ENCODE peak calls at places on chromosome 14, in five cellular contexts. One of them, this sample, is unnamed.

GRCh38 chr14:31326111-31326510 is 94.2 kb downstream of the HEATR5A start:
- ATAC-seq in psoas muscle: no peak
- ATAC-seq in DND-41: no peak
- ATAC-seq in HCT116: no peak
- ATAC-seq in heart left ventricle: no peak
- ATAC-seq in this sample: no peak

GRCh38 chr14:66645716-66646115 is 137.8 kb downstream of the GPHN start:
- ATAC-seq in psoas muscle: no peak
- ATAC-seq in HCT116: no peak
- ATAC-seq in DND-41: no peak
- ATAC-seq in heart left ventricle: no peak
- ATAC-seq in this sample: no peak

GRCh38 chr14:25006961-25007795 is 42.8 kb downstream of the STXBP6 start:
- ATAC-seq in psoas muscle: no peak
- ATAC-seq in HCT116: no peak
- ATAC-seq in DND-41: no peak
- ATAC-seq in heart left ventricle: peak; percentile 88
- ATAC-seq in this sample: peak; percentile 34

GRCh38 chr14:50489851-50490250 is 42.5 kb downstream of the MAP4K5 start:
- ATAC-seq in HCT116: no peak
- ATAC-seq in psoas muscle: no peak
- ATAC-seq in heart left ventricle: no peak
- ATAC-seq in DND-41: peak; percentile 74
- ATAC-seq in this sample: no peak

GRCh38 chr14:68695326-68695768 is 97.5 kb downstream of the ZFP36L1 start:
- ATAC-seq in heart left ventricle: peak; percentile 91
- ATAC-seq in DND-41: no peak
- ATAC-seq in psoas muscle: peak; percentile 82
- ATAC-seq in HCT116: peak; percentile 83
- ATAC-seq in this sample: peak; percentile 86

GRCh38 chr14:91998667-91999570 is 40.9 kb downstream of the TRIP11 start:
- ATAC-seq in HCT116: no peak
- ATAC-seq in DND-41: peak; percentile 44
- ATAC-seq in psoas muscle: no peak
- ATAC-seq in heart left ventricle: no peak
- ATAC-seq in this sample: no peak

GRCh38 chr14:54606631-54607133 is 39.8 kb downstream of the SAMD4A start:
- ATAC-seq in heart left ventricle: peak; percentile 77
- ATAC-seq in DND-41: no peak
- ATAC-seq in psoas muscle: peak; percentile 94
- ATAC-seq in HCT116: no peak
- ATAC-seq in this sample: peak; percentile 64

GRCh38 chr14:96030136-96030760 is 8.9 kb upstream of the C14orf132 start:
- ATAC-seq in heart left ventricle: no peak
- ATAC-seq in DND-41: no peak
- ATAC-seq in HCT116: no peak
- ATAC-seq in psoas muscle: no peak
- ATAC-seq in this sample: peak; percentile 73

GRCh38 chr14:91649930-91650329 is 82.0 kb downstream of the CATSPERB start:
- ATAC-seq in heart left ventricle: no peak
- ATAC-seq in HCT116: peak; percentile 70
- ATAC-seq in psoas muscle: no peak
- ATAC-seq in DND-41: peak; percentile 74
- ATAC-seq in this sample: no peak

GRCh38 chr14:55572578-55572977 is 7.4 kb upstream of the KTN1 start:
- ATAC-seq in DND-41: no peak
- ATAC-seq in heart left ventricle: peak; percentile 59
- ATAC-seq in HCT116: no peak
- ATAC-seq in psoas muscle: no peak
- ATAC-seq in this sample: no peak

GRCh38 chr14:61428261-61428660 is 106.9 kb downstream of the PRKCH start:
- ATAC-seq in HCT116: no peak
- ATAC-seq in DND-41: no peak
- ATAC-seq in psoas muscle: no peak
- ATAC-seq in heart left ventricle: no peak
- ATAC-seq in this sample: no peak

GRCh38 chr14:37171678-37172023 is 755 bp downstream of the SLC25A21 start:
- ATAC-seq in psoas muscle: peak; percentile 3
- ATAC-seq in heart left ventricle: peak; percentile 17
- ATAC-seq in DND-41: no peak
- ATAC-seq in HCT116: peak; percentile 34
- ATAC-seq in this sample: peak; percentile 10

DNA sequence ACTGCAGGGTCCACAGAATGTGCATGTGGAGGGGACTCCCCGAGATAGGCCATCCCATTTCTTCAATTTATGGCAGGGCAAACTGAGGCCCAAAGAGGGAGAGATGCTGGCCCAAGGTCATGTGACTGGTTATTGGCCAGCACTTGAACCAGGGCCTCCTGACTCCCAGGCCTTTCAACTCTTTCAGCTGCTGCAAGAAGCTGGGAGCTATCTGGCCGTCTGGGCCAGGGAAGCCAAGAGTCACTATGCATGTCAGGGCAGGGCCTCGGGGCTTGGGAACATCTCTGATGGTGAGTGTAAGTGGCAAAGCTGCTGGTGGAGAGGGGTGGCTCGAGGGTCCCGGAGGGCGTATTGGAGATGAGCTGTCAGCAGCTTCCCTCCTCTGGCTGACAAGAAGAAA is 9.5 kb upstream of the LTBP2 start:
- ATAC-seq in psoas muscle: no peak
- ATAC-seq in heart left ventricle: no peak
- ATAC-seq in HCT116: no peak
- ATAC-seq in DND-41: no peak
- ATAC-seq in this sample: no peak
- H3K27ac ChIP-seq in psoas muscle: no peak overlapping the region
- H3K27ac ChIP-seq in heart left ventricle: peak overlapping the region; percentile 13
- H3K27ac ChIP-seq in HCT116: no peak overlapping the region
- H3K27ac ChIP-seq in DND-41: no peak overlapping the region
- H3K27ac ChIP-seq in this sample: peak overlapping the region; percentile 71

DNA sequence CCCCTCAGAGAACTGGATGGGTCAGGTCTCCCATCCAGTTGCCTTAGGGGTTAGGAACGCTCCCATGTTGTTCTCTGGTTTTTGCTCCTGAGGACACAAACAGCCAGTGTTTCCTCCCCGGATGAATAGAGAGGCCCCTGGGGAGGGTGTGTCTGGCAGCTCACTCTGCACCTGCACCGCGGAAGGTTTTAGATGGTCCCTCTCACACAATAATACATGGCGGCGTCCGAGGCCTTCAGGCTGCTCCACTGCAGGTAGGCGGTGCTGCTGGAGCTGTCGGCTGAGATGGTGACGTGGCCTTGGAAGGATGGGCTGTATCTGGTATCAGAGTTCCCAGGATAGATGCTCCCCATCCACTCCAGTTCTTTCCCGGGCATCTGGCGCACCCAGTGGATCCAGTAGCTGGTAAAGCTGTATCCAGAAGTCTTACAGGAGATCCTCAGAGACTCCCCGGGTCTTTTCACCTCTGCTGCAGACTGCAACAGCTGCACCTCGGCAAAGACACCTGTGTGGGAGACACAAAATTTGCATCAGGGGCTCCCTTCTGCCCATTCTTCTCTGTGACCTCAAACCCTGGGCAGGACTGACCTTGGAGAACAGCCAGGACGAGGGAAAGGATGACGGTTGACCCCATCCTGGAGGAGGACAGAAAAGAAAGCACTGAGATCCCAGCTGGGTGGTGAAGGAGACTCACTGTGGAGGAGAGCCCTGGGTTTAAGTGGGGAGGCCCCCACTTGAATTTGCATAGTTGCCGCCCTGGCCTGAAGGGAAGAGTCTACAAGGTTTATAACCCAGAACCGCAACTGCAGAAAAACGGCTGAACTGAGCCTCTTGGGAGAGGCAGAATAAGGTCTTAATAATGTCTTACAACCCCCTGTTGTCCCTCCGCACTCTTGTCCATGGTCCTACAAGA is 1324.8 kb downstream of the TMEM121 start:
- ATAC-seq in heart left ventricle: no peak
- ATAC-seq in DND-41: no peak
- ATAC-seq in HCT116: no peak
- ATAC-seq in psoas muscle: no peak
- ATAC-seq in this sample: no peak
- TF ChIP-seq CTCF in heart left ventricle: no peak
- TF ChIP-seq CTCF in DND-41: no peak
- TF ChIP-seq CTCF in HCT116: no peak
- TF ChIP-seq CTCF in psoas muscle: no peak
- TF ChIP-seq CTCF in this sample: no peak

GRCh38 chr14:102295301-102295700 is 9.7 kb downstream of the MOK start:
- ATAC-seq in heart left ventricle: no peak
- ATAC-seq in psoas muscle: no peak
- ATAC-seq in DND-41: no peak
- ATAC-seq in HCT116: peak; percentile 69
- ATAC-seq in this sample: peak; percentile 60

GRCh38 chr14:102293784-102294183 is 11.2 kb downstream of the MOK start:
- ATAC-seq in DND-41: no peak
- ATAC-seq in HCT116: no peak
- ATAC-seq in psoas muscle: no peak
- ATAC-seq in heart left ventricle: no peak
- ATAC-seq in this sample: no peak

GRCh38 chr14:102288139-102288538 is 16.8 kb downstream of the MOK start:
- ATAC-seq in heart left ventricle: no peak
- ATAC-seq in HCT116: no peak
- ATAC-seq in psoas muscle: no peak
- ATAC-seq in DND-41: no peak
- ATAC-seq in this sample: no peak

GRCh38 chr14:102297436-102298170 is 7.4 kb downstream of the MOK start:
- ATAC-seq in heart left ventricle: no peak
- ATAC-seq in psoas muscle: no peak
- ATAC-seq in HCT116: no peak
- ATAC-seq in DND-41: no peak
- ATAC-seq in this sample: no peak

GRCh38 chr14:102292446-102292845 is 12.5 kb downstream of the MOK start:
- ATAC-seq in DND-41: no peak
- ATAC-seq in heart left ventricle: no peak
- ATAC-seq in HCT116: no peak
- ATAC-seq in psoas muscle: no peak
- ATAC-seq in this sample: no peak
- H3K4me1 ChIP-seq in DND-41: no peaks in the 10 kb centered on the region
- H3K4me1 ChIP-seq in heart left ventricle: no peaks in the 10 kb centered on the region
- H3K4me1 ChIP-seq in HCT116: peaks cover 28% of the 10 kb centered on the region
- H3K4me1 ChIP-seq in psoas muscle: no peaks in the 10 kb centered on the region
- H3K4me1 ChIP-seq in this sample: peaks cover 26% of the 10 kb centered on the region

DNA sequence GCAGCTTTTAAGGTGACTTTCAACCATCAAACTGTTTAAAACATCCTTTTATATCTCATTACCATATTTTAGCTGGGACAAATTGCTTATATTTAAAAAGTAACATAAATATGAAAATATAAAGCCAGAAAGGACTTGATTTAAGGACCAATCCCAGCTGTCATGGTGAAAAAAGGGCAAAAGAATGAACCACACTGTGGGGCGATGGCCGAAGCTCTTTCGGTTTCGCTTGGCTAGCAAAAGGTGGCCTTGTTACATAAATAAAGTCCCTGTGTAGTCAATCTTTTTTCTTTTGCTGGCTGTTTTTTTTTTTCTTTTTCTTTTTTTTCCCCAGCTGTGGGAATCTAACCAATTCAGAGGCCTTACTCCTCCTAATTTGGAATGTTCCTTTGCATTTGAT is 50.9 kb downstream of the FBXO33 start:
- ATAC-seq in psoas muscle: no peak
- ATAC-seq in HCT116: no peak
- ATAC-seq in heart left ventricle: no peak
- ATAC-seq in DND-41: no peak
- ATAC-seq in this sample: no peak
- H3K27ac ChIP-seq in psoas muscle: no peak overlapping the region
- H3K27ac ChIP-seq in HCT116: no peak overlapping the region
- H3K27ac ChIP-seq in heart left ventricle: no peak overlapping the region
- H3K27ac ChIP-seq in DND-41: no peak overlapping the region
- H3K27ac ChIP-seq in this sample: no peak overlapping the region

GRCh38 chr14:80576401-80576800 is 365.1 kb upstream of the DIO2 start:
- ATAC-seq in DND-41: no peak
- ATAC-seq in HCT116: no peak
- ATAC-seq in psoas muscle: no peak
- ATAC-seq in heart left ventricle: no peak
- ATAC-seq in this sample: no peak

GRCh38 chr14:80567905-80568512 is 356.7 kb upstream of the DIO2 start:
- ATAC-seq in heart left ventricle: no peak
- ATAC-seq in HCT116: peak; percentile 64
- ATAC-seq in psoas muscle: no peak
- ATAC-seq in DND-41: peak; percentile 54
- ATAC-seq in this sample: no peak

GRCh38 chr14:80575763-80576162 is 364.5 kb upstream of the DIO2 start:
- ATAC-seq in HCT116: no peak
- ATAC-seq in DND-41: no peak
- ATAC-seq in heart left ventricle: no peak
- ATAC-seq in psoas muscle: no peak
- ATAC-seq in this sample: no peak

GRCh38 chr14:80570930-80571298 is 359.6 kb upstream of the DIO2 start:
- ATAC-seq in HCT116: no peak
- ATAC-seq in heart left ventricle: no peak
- ATAC-seq in psoas muscle: no peak
- ATAC-seq in DND-41: no peak
- ATAC-seq in this sample: no peak

GRCh38 chr14:80572666-80573065 is 361.4 kb upstream of the DIO2 start:
- ATAC-seq in heart left ventricle: no peak
- ATAC-seq in DND-41: no peak
- ATAC-seq in psoas muscle: no peak
- ATAC-seq in HCT116: no peak
- ATAC-seq in this sample: no peak
- TF ChIP-seq CTCF in heart left ventricle: no peak
- TF ChIP-seq CTCF in DND-41: no peak
- TF ChIP-seq CTCF in psoas muscle: no peak
- TF ChIP-seq CTCF in HCT116: no peak
- TF ChIP-seq CTCF in this sample: no peak

GRCh38 chr14:69772082-69773017 is 5.4 kb downstream of the SRSF5 start:
- ATAC-seq in heart left ventricle: no peak
- ATAC-seq in psoas muscle: no peak
- ATAC-seq in DND-41: no peak
- ATAC-seq in HCT116: no peak
- ATAC-seq in this sample: no peak
- H3K4me1 ChIP-seq in heart left ventricle: peaks cover 31% of the 10 kb centered on the region
- H3K4me1 ChIP-seq in psoas muscle: peaks cover 52% of the 10 kb centered on the region
- H3K4me1 ChIP-seq in DND-41: peaks cover 32% of the 10 kb centered on the region
- H3K4me1 ChIP-seq in HCT116: peaks cover 6% of the 10 kb centered on the region
- H3K4me1 ChIP-seq in this sample: peaks cover 15% of the 10 kb centered on the region

GRCh38 chr14:27536748-27537147 is 938.9 kb upstream of the NOVA1 start:
- ATAC-seq in heart left ventricle: no peak
- ATAC-seq in DND-41: no peak
- ATAC-seq in HCT116: no peak
- ATAC-seq in psoas muscle: no peak
- ATAC-seq in this sample: no peak
- H3K27ac ChIP-seq in heart left ventricle: no peak overlapping the region
- H3K27ac ChIP-seq in DND-41: no peak overlapping the region
- H3K27ac ChIP-seq in HCT116: no peak overlapping the region
- H3K27ac ChIP-seq in psoas muscle: no peak overlapping the region
- H3K27ac ChIP-seq in this sample: no peak overlapping the region

GRCh38 chr14:76465651-76466050 is 89.7 kb downstream of the ESRRB start:
- ATAC-seq in psoas muscle: no peak
- ATAC-seq in heart left ventricle: no peak
- ATAC-seq in HCT116: no peak
- ATAC-seq in DND-41: no peak
- ATAC-seq in this sample: no peak
- TF ChIP-seq CTCF in psoas muscle: no peak
- TF ChIP-seq CTCF in heart left ventricle: no peak
- TF ChIP-seq CTCF in HCT116: no peak
- TF ChIP-seq CTCF in DND-41: no peak
- TF ChIP-seq CTCF in this sample: no peak